ENCODE peak calls at places on chromosomes 6 and 20, in four cellular contexts. G, F, H and V are unnamed samples.

GRCh38 chr20:59222982-59223610 is 59.5 kb downstream of the ZNF831 start:
- DNase-seq in G (no peak), F (no peak), H (no peak), V (no peak)

GRCh38 chr6:151891524-151891923 is 84.0 kb downstream of the ESR1 start:
- DNase-seq in G (no peak), F (no peak), H (no peak), V (no peak)

GRCh38 chr6:95203153-95203754 is 374.1 kb upstream of the MANEA start:
- DNase-seq in G (peak), F (no peak), H (peak), V (no peak)

GRCh38 chr6:160919713-160920112 is 71.9 kb upstream of the MAP3K4 start:
- DNase-seq in G (peak), F (peak), H (no peak), V (peak)

GRCh38 chr20:18567739-18568091 is 483 bp downstream of the SMIM26 start:
- DNase-seq in G (no peak), F (no peak), H (no peak), V (no peak)

GRCh38 chr6:16698163-16698533 is 63.1 kb downstream of the ATXN1 start:
- DNase-seq in G (no peak), F (no peak), H (no peak), V (no peak)

GRCh38 chr6:11229267-11230043 is 3.0 kb downstream of the NEDD9 start:
- DNase-seq in G (no peak), F (no peak), H (no peak), V (no peak)

GRCh38 chr20:38447931-38448675 is 13.0 kb upstream of the SNHG17 start:
- DNase-seq in G (no peak), F (no peak), H (no peak), V (no peak)

GRCh38 chr20:20744170-20744725 is 31.8 kb upstream of the RALGAPA2 start:
- DNase-seq in G (no peak), F (no peak), H (no peak), V (no peak)

GRCh38 chr6:164505425-164505824 is 804.0 kb downstream of the C6orf118 start:
- DNase-seq in G (no peak), F (no peak), H (no peak), V (no peak)

GRCh38 chr20:44745560-44746366 is at the start of gene KCNK15:
- DNase-seq in G (no peak), F (no peak), H (no peak), V (no peak)

GRCh38 chr6:47134476-47135189 is 92.5 kb upstream of the ADGRF1 start:
- DNase-seq in G (peak), F (peak), H (no peak), V (peak)

GRCh38 chr20:46333136-46333991 is 25.1 kb upstream of the CDH22 start:
- DNase-seq in G (no peak), F (no peak), H (no peak), V (no peak)

GRCh38 chr20:63501818-63502670 is 3.2 kb upstream of the EEF1A2 start:
- DNase-seq in G (no peak), F (no peak), H (peak), V (no peak)
- H3K4me3 ChIP-seq in G (no peak), F (no peak), H (no peak), V (no peak)

DNA sequence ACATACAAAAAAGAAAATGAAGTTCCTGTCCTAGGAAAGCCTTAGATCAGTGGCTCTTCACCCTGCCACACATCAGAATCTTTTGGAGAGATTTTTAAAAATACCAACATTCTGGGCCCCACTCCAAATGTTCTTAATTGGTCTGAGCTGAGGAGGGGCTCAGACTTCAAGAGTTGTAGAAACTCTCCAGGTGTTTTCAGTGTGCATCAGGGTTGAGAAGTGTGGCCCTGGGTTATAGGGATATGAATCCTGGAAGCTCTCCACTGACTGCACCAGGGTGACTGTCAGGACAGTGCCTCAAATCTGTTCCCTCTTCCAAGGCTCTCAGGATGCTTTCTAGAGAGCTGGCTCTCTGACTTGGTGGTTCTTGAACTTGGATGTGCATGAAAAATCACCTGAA is 5.5 kb upstream of the MYLK2 start:
- DNase-seq in G (no peak), F (no peak), H (no peak), V (no peak)
- H3K4me3 ChIP-seq in G (no peak), F (no peak), H (no peak), V (no peak)

DNA sequence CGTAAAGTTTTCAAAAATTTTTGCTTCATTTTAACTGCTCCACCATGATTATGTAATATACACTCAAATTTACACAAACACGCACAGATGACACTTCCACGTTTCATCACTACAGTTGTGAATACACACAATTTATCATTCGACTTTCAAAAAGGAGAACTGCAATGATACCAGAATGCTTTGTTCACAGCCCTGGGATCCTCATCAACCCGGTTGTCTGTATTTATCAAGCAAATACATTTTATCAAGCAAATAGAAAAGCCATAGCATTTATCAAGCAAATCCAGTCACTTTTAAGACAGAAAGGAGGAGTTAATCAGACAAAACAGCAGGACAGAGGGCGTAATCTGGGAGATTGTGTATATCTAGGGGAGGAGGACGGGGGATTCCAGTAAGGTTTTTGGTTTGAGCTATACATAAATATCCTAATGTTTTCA is 20.3 kb upstream of the ABT1 start:
- DNase-seq in G (no peak), F (no peak), H (no peak), V (no peak)
- H3K4me3 ChIP-seq in G (peak), F (peak), H (no peak), V (no peak)

GRCh38 chr20:53422039-53422438 is 171.6 kb downstream of the ZNF217 start:
- DNase-seq in G (no peak), F (no peak), H (no peak), V (no peak)

GRCh38 chr20:53427951-53428350 is 165.7 kb downstream of the ZNF217 start:
- DNase-seq in G (no peak), F (no peak), H (no peak), V (no peak)

GRCh38 chr20:53425930-53426329 is 167.7 kb downstream of the ZNF217 start:
- DNase-seq in G (no peak), F (no peak), H (no peak), V (no peak)

GRCh38 chr20:53423587-53424146 is 170.0 kb downstream of the ZNF217 start:
- DNase-seq in G (no peak), F (no peak), H (no peak), V (no peak)

GRCh38 chr20:53425481-53425880 is 168.2 kb downstream of the ZNF217 start:
- DNase-seq in G (no peak), F (no peak), H (no peak), V (no peak)
- H3K4me3 ChIP-seq in G (no peak), F (no peak), H (no peak), V (no peak)

GRCh38 chr6:132147530-132148011 is 196.4 kb upstream of the CCN2 start:
- DNase-seq in G (peak), F (peak), H (no peak), V (peak)

DNA sequence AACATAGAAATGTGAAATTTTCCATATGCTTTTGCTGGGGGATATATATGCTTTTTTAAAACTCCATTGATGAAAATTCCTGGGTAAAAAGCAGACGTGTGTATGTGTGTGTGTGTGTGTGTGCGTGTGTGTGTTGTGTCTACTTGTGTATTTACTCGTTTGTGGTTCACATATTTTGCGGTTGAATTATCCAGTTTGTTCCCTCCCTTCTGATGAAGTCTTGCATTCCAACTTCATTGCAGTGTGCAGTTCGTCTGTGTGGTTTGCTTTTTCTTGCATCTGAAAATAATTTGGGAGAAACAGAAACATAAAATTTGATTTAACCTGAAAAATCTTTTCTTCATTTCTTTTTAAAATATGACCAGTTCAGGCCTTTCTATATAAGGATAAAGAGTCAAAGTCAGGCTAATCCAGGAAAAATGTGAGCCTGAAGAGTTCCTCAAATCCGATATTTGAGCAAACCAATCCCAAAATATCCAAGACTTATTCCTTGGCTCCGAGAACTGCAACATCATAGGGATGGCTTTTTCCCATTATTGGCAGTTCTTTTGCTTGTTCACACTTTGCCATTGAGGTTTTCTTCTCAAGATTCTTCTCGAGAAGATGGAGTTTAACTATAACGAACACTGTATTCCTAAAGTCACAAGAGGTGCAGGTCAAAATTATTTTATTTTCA is 202.2 kb upstream of the CCN2 start:
- DNase-seq in G (peak), F (peak), H (no peak), V (peak)
- H3K4me3 ChIP-seq in G (no peak), F (no peak), H (no peak), V (no peak)

DNA sequence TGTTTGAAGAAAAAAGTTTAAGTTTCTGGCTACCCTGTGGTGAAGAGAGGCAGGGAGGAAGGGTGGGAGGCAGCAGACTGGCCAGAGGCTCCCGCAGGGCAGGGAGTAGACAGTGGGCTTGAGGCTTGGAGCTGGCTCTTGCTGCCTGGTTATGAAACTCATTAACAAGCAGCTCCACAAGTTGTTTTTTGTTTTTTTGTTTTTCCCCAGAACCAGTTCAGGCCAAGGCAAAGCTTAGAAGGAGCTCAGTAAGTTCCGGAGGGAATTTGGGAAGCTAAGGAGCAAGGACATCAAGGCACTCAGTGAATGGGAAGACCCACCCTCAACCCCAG is 4.0 kb downstream of the DLL1 start:
- DNase-seq in G (no peak), F (no peak), H (no peak), V (no peak)
- H3K4me3 ChIP-seq in G (no peak), F (no peak), H (no peak), V (no peak)

GRCh38 chr20:50513169-50514034 is 3.2 kb downstream of the PTPN1 start:
- DNase-seq in G (peak), F (no peak), H (no peak), V (no peak)
- H3K4me3 ChIP-seq in G (peak), F (peak), H (no peak), V (no peak)

GRCh38 chr20:43508604-43509040 is 1.1 kb downstream of the L3MBTL1 start:
- DNase-seq in G (no peak), F (no peak), H (no peak), V (no peak)
- H3K4me3 ChIP-seq in G (no peak), F (no peak), H (no peak), V (no peak)